ENCODE peak calls at places on chromosomes 13 and 19, in nine cellular contexts. N, G, J, M, K, H, Y, T and O are unnamed samples.

GRCh38 chr19:44019498-44019897 is 5.7 kb upstream of the ZNF222 start:
- DNase-seq in N (no peak), G (no peak), J (no peak), M (no peak), K (no peak), H (no peak), Y (no peak), T (no peak), O (no peak)

GRCh38 chr19:16273005-16273404 is 51.6 kb upstream of the KLF2 start:
- DNase-seq in N (no peak), G (no peak), J (peak; percentile 75), M (no peak), K (peak; percentile 51), H (no peak), Y (no peak), T (no peak), O (peak; percentile 14)

GRCh38 chr19:58366576-58367430 is 4.3 kb upstream of the ZNF497 start:
- DNase-seq in N (no peak), G (no peak), J (no peak), M (no peak), K (no peak), H (no peak), Y (no peak), T (no peak), O (no peak)

GRCh38 chr19:1040476-1041271 is 767 bp downstream of the ABCA7 start:
- DNase-seq in N (peak; percentile 94), G (peak; percentile 90), J (peak; percentile 95), M (peak; percentile 91), K (peak; percentile 95), H (peak; percentile 91), Y (peak; percentile 96), T (peak; percentile 76), O (peak; percentile 97)

GRCh38 chr13:25732146-25732865 is 319.5 kb downstream of the SHISA2 start:
- DNase-seq in N (peak; percentile 15), G (no peak), J (no peak), M (no peak), K (peak; percentile 69), H (no peak), Y (no peak), T (no peak), O (peak; percentile 71)

GRCh38 chr19:6828698-6829633 is 56.5 kb downstream of the VAV1 start:
- DNase-seq in N (no peak), G (no peak), J (no peak), M (no peak), K (no peak), H (peak; percentile 81), Y (no peak), T (no peak), O (no peak)

GRCh38 chr13:42078113-42078769 is 29.8 kb downstream of the DGKH start:
- DNase-seq in N (no peak), G (no peak), J (no peak), M (no peak), K (no peak), H (no peak), Y (peak; percentile 38), T (no peak), O (no peak)

GRCh38 chr19:6516659-6517291 is 14.1 kb upstream of the TNFSF9 start:
- DNase-seq in N (peak; percentile 84), G (peak; percentile 93), J (peak; percentile 96), M (peak; percentile 93), K (peak; percentile 75), H (peak; percentile 93), Y (peak; percentile 85), T (peak; percentile 3), O (peak; percentile 86)

GRCh38 chr13:110648848-110649421 is 33.6 kb downstream of the NAXD start:
- DNase-seq in N (no peak), G (no peak), J (no peak), M (no peak), K (no peak), H (no peak), Y (no peak), T (no peak), O (no peak)

GRCh38 chr13:114101325-114101821 is 31.1 kb downstream of the RASA3 start:
- DNase-seq in N (no peak), G (peak; percentile 46), J (peak; percentile 64), M (peak; percentile 74), K (no peak), H (no peak), Y (no peak), T (no peak), O (no peak)

GRCh38 chr13:83452292-83452950 is 429.9 kb downstream of the SLITRK1 start:
- DNase-seq in N (no peak), G (no peak), J (no peak), M (no peak), K (no peak), H (no peak), Y (no peak), T (no peak), O (no peak)

GRCh38 chr19:28878862-28879566 is 333.9 kb downstream of the UQCRFS1 start:
- DNase-seq in N (peak; percentile 84), G (peak; percentile 52), J (peak; percentile 75), M (peak; percentile 74), K (peak; percentile 33), H (peak; percentile 62), Y (peak; percentile 78), T (no peak), O (peak; percentile 82)

GRCh38 chr13:44508562-44509062 is 67.5 kb downstream of the TSC22D1 start:
- DNase-seq in N (no peak), G (no peak), J (no peak), M (no peak), K (no peak), H (no peak), Y (no peak), T (no peak), O (no peak)

GRCh38 chr19:8445488-8446001 is 770 bp downstream of the HNRNPM start:
- DNase-seq in N (peak; percentile 28), G (peak; percentile 58), J (peak; percentile 78), M (peak; percentile 80), K (no peak), H (peak; percentile 46), Y (no peak), T (no peak), O (peak; percentile 43)

GRCh38 chr19:35859414-35859813 is 2.7 kb downstream of the KIRREL2 start:
- DNase-seq in N (no peak), G (no peak), J (no peak), M (no peak), K (no peak), H (no peak), Y (no peak), T (no peak), O (no peak)

DNA sequence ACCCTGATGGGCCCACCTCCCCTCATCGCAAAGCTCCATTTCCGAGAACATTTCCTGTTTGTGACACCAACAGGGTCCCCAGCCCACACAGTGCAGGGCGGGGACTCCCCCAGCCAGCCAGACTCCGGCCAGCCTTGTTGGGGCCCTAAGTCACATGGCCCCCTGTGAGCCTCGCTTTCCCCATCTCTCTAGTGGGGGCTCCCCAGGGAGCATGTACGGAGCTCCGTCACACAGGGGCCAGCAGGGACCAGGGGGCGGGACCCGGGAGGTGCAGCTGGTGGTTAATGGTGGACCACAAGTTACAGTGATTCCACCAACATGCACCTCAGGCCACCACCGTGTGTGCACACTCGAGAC is 1.7 kb downstream of the TBXA2R start:
- DNase-seq in N (no peak), G (no peak), J (no peak), M (no peak), K (no peak), H (no peak), Y (no peak), T (no peak), O (no peak)
- H3K4me3 ChIP-seq in N (no peak overlapping the region), G (peak overlapping the region; percentile 62), J (peak overlapping the region; percentile 62), M (no peak overlapping the region), K (peak overlapping the region; percentile 63), H (no peak overlapping the region), Y (no peak overlapping the region), T (peak overlapping the region; percentile 72), O (peak overlapping the region; percentile 20)

DNA sequence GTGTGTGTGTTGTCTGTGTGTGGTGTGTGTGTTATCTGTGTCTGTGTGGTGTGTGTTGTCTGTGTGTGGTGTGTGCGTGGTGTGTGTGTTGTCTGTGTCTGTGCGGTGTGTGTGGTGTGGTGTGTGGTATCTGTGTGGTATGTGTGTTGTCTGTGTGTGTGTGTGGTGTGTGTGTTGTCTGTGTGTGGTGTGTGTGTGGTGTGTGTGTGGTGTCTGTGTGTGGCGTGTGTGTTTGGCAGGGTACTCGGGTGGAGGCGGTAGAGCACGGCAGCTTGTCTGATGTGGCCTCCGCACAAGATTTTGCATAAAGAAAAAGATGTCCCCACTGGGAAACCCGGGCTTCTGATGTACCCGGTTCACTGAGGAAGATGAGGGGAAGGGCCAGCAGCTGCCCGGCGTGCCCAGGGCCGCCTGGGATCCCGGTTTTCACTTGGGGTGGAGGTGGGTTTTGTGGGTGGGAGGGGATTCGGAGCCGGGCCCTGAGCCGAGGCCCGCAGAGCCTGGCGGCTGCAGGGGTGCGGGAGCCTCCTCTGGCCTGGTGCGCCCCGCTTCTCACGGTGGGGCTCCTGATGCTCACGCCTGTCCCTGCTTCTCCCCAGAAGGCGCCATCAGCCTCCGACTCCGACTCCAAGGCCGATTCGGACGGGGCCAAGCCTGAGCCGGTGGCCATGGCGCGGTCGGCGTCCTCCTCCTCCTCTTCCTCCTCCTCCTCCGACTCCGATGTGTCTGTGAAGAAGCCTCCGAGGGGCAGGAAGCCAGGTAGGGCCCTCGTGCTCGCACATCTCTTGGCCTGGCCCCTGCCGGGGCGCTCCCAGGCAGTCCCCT is 21.2 kb downstream of the HDGFL2 start:
- DNase-seq in N (no peak), G (no peak), J (no peak), M (no peak), K (no peak), H (no peak), Y (no peak), T (no peak), O (no peak)
- TF ChIP-seq CTCF in N (no peak), G (no peak), J (no peak), M (no peak), K (no peak), H (no peak), Y (no peak), T (no peak), O (no peak)

DNA sequence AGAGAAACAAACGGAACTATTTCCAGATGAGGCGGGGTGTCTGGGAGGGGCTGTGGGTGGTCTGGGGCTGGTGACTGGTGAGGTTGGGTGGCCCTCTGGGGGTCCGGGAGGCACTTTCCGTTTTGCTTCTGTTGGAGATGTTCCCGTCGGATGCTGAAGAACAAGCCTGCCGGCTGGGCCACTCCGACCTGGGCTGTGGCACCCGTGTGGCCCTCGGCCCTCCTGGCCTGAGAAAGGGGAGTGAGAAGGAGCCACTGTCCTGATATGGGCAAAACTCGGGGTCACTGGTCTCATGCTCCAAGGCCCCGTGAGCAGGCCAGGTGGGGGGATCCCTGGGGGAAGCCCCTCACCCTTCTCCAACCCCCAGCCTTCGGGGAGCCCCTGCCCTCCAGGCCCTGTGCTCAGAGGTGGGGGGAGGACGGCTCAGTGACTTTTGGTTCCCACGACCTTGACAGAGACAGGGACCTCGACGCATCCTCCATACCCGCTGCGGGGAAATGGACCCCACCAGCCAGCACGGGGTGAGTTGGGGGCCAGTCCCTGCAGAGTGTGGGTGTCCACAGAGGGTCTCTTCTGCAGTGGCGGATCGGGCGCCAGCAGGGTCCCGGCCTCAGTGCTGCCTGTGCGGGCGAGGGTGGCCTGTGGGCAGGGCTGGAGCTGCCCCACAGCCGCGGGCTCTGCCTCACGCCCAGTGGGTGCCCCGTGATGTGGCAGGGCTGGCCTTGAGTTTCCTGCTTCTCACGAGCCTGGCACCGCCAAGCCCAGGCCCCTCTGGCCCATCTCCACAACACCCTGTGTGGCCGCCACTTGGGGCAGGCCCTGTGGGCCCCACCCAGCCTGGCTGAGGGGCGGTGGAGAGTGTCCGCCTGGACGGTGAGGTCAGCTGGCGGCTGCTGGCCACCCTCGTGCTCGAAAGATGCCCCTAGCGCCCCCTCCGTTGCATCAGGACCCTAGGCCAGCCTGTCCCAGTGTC is 4.4 kb upstream of the TBXA2R start:
- DNase-seq in N (no peak), G (no peak), J (peak; percentile 49), M (no peak), K (no peak), H (no peak), Y (no peak), T (no peak), O (no peak)
- H3K4me3 ChIP-seq in N (no peak overlapping the region), G (no peak overlapping the region), J (no peak overlapping the region), M (no peak overlapping the region), K (no peak overlapping the region), H (no peak overlapping the region), Y (no peak overlapping the region), T (no peak overlapping the region), O (no peak overlapping the region)

GRCh38 chr19:48954595-48955307 is at the start of gene BAX:
- DNase-seq in N (peak; percentile 97), G (peak; percentile 97), J (peak; percentile 99), M (peak; percentile 96), K (peak; percentile 97), H (peak; percentile 93), Y (peak; percentile 94), T (no peak), O (peak; percentile 98)
- TF ChIP-seq CTCF in N (no peak), G (no peak), J (no peak), M (no peak), K (no peak), H (no peak), Y (peak; percentile 34), T (peak; percentile 12), O (peak; percentile 9)